ENCODE peak calls at places on chromosome 1, in six cellular contexts. One of them, this sample, is unnamed.

GRCh38 chr1:223142795-223143759 is at the start of gene TLR5:
- DNase-seq in stimulated activated naive CD8-positive, alpha-beta T cell treated with anti-CD3 and anti-CD28 coated beads, Interleukin-15, Interleukin-2, amounts not matched to agents 100 U/mL and 50 U/mL, for 24 hours: peak; percentile 91
- DNase-seq in NCI-H1092: peak; percentile 71
- DNase-seq in substantia nigra: peak; percentile 63
- DNase-seq in left ventricle myocardium inferior: peak; percentile 90
- DNase-seq in activated naive CD4-positive, alpha-beta T cell treated with anti-CD3 and anti-CD28 coated beads, Interleukin-2, amount 50 U/mL, for 72 hours: peak; percentile 92
- DNase-seq in this sample: peak; percentile 76

GRCh38 chr1:174998569-174999215 is 1.1 kb upstream of the CACYBP start:
- DNase-seq in stimulated activated naive CD8-positive, alpha-beta T cell treated with anti-CD3 and anti-CD28 coated beads, Interleukin-15, Interleukin-2, amounts not matched to agents 100 U/mL and 50 U/mL, for 24 hours: peak; percentile 28
- DNase-seq in activated naive CD4-positive, alpha-beta T cell treated with anti-CD3 and anti-CD28 coated beads, Interleukin-2, amount 50 U/mL, for 72 hours: peak; percentile 29
- DNase-seq in left ventricle myocardium inferior: no peak
- DNase-seq in NCI-H1092: peak; percentile 71
- DNase-seq in substantia nigra: no peak
- DNase-seq in this sample: no peak

GRCh38 chr1:86703696-86704455 is 500 bp upstream of the SH3GLB1 start:
- DNase-seq in activated naive CD4-positive, alpha-beta T cell treated with anti-CD3 and anti-CD28 coated beads, Interleukin-2, amount 50 U/mL, for 72 hours: no peak
- DNase-seq in substantia nigra: no peak
- DNase-seq in stimulated activated naive CD8-positive, alpha-beta T cell treated with anti-CD3 and anti-CD28 coated beads, Interleukin-15, Interleukin-2, amounts not matched to agents 100 U/mL and 50 U/mL, for 24 hours: peak; percentile 55
- DNase-seq in NCI-H1092: peak; percentile 64
- DNase-seq in left ventricle myocardium inferior: no peak
- DNase-seq in this sample: peak; percentile 63

GRCh38 chr1:11982010-11982392 is 1.8 kb downstream of the MFN2 start:
- DNase-seq in left ventricle myocardium inferior: no peak
- DNase-seq in NCI-H1092: no peak
- DNase-seq in substantia nigra: no peak
- DNase-seq in activated naive CD4-positive, alpha-beta T cell treated with anti-CD3 and anti-CD28 coated beads, Interleukin-2, amount 50 U/mL, for 72 hours: no peak
- DNase-seq in stimulated activated naive CD8-positive, alpha-beta T cell treated with anti-CD3 and anti-CD28 coated beads, Interleukin-15, Interleukin-2, amounts not matched to agents 100 U/mL and 50 U/mL, for 24 hours: no peak
- DNase-seq in this sample: no peak

GRCh38 chr1:56561227-56562019 is 17.9 kb downstream of the PLPP3 start:
- DNase-seq in left ventricle myocardium inferior: no peak
- DNase-seq in NCI-H1092: no peak
- DNase-seq in stimulated activated naive CD8-positive, alpha-beta T cell treated with anti-CD3 and anti-CD28 coated beads, Interleukin-15, Interleukin-2, amounts not matched to agents 100 U/mL and 50 U/mL, for 24 hours: no peak
- DNase-seq in activated naive CD4-positive, alpha-beta T cell treated with anti-CD3 and anti-CD28 coated beads, Interleukin-2, amount 50 U/mL, for 72 hours: no peak
- DNase-seq in substantia nigra: no peak
- DNase-seq in this sample: no peak

GRCh38 chr1:203038891-203039608 is 12.8 kb downstream of the PPFIA4 start:
- DNase-seq in stimulated activated naive CD8-positive, alpha-beta T cell treated with anti-CD3 and anti-CD28 coated beads, Interleukin-15, Interleukin-2, amounts not matched to agents 100 U/mL and 50 U/mL, for 24 hours: peak; percentile 68
- DNase-seq in substantia nigra: peak; percentile 79
- DNase-seq in left ventricle myocardium inferior: peak; percentile 72
- DNase-seq in activated naive CD4-positive, alpha-beta T cell treated with anti-CD3 and anti-CD28 coated beads, Interleukin-2, amount 50 U/mL, for 72 hours: peak; percentile 54
- DNase-seq in NCI-H1092: peak; percentile 48
- DNase-seq in this sample: peak; percentile 82

GRCh38 chr1:119988316-119989067 is 81.0 kb downstream of the NOTCH2 start:
- DNase-seq in NCI-H1092: no peak
- DNase-seq in substantia nigra: no peak
- DNase-seq in activated naive CD4-positive, alpha-beta T cell treated with anti-CD3 and anti-CD28 coated beads, Interleukin-2, amount 50 U/mL, for 72 hours: peak; percentile 28
- DNase-seq in left ventricle myocardium inferior: no peak
- DNase-seq in stimulated activated naive CD8-positive, alpha-beta T cell treated with anti-CD3 and anti-CD28 coated beads, Interleukin-15, Interleukin-2, amounts not matched to agents 100 U/mL and 50 U/mL, for 24 hours: peak; percentile 10
- DNase-seq in this sample: no peak

GRCh38 chr1:96362623-96363022 is 359.0 kb upstream of the PTBP2 start:
- DNase-seq in left ventricle myocardium inferior: no peak
- DNase-seq in substantia nigra: no peak
- DNase-seq in activated naive CD4-positive, alpha-beta T cell treated with anti-CD3 and anti-CD28 coated beads, Interleukin-2, amount 50 U/mL, for 72 hours: peak; percentile 2
- DNase-seq in stimulated activated naive CD8-positive, alpha-beta T cell treated with anti-CD3 and anti-CD28 coated beads, Interleukin-15, Interleukin-2, amounts not matched to agents 100 U/mL and 50 U/mL, for 24 hours: no peak
- DNase-seq in NCI-H1092: no peak
- DNase-seq in this sample: no peak

GRCh38 chr1:114428083-114428754 is 82.8 kb downstream of the TRIM33 start:
- DNase-seq in activated naive CD4-positive, alpha-beta T cell treated with anti-CD3 and anti-CD28 coated beads, Interleukin-2, amount 50 U/mL, for 72 hours: no peak
- DNase-seq in left ventricle myocardium inferior: no peak
- DNase-seq in NCI-H1092: no peak
- DNase-seq in stimulated activated naive CD8-positive, alpha-beta T cell treated with anti-CD3 and anti-CD28 coated beads, Interleukin-15, Interleukin-2, amounts not matched to agents 100 U/mL and 50 U/mL, for 24 hours: no peak
- DNase-seq in substantia nigra: no peak
- DNase-seq in this sample: no peak